ENCODE peak calls at places on chromosomes 7 and 10, in six cellular contexts. O is IMR-90, Q is gastrocnemius medialis, K is A549, T is GM12891, V is testis. Y is an unnamed sample.
A peak's percentile ranks its signal among the peaks of the same experiment; 100 is the strongest.

GRCh38 chr7:47581442-47581820 is 480 bp downstream of the TNS3 start:
- DNase-seq in O (no peak), K (no peak), V (peak; percentile 43), Q (no peak), T (no peak), Y (no peak)

GRCh38 chr10:2839081-2839725 is 228.1 kb upstream of the PFKP start:
- DNase-seq in K (peak; percentile 49), O (peak; percentile 6), T (no peak), Q (no peak), V (peak; percentile 55), Y (peak; percentile 42)

GRCh38 chr7:27161721-27162547 is 3.4 kb downstream of the HOXA9 start:
- DNase-seq in Q (no peak), V (no peak), T (no peak), K (no peak), O (no peak), Y (no peak)

GRCh38 chr7:78530351-78530750 is 731.8 kb downstream of the PHTF2 start:
- DNase-seq in T (no peak), V (no peak), K (peak; percentile 5), Q (no peak), O (peak; percentile 83), Y (no peak)

GRCh38 chr7:136272934-136273333 is 295.8 kb upstream of the MTPN start:
- DNase-seq in Q (no peak), O (no peak), K (no peak), T (no peak), V (no peak), Y (no peak)

GRCh38 chr10:63169063-63169462 is 35.9 kb downstream of the NRBF2 start:
- DNase-seq in Q (no peak), O (no peak), V (no peak), K (no peak), T (no peak), Y (no peak)

GRCh38 chr10:100114460-100114859 is 32.8 kb upstream of the CPN1 start:
- DNase-seq in T (no peak), Q (no peak), K (no peak), O (no peak), V (no peak), Y (no peak)

GRCh38 chr7:27835408-27835807 is 95.4 kb downstream of the TAX1BP1 start:
- DNase-seq in O (peak; percentile 26), K (no peak), V (peak; percentile 69), Q (no peak), T (no peak), Y (no peak)

GRCh38 chr7:95824586-95824985 is 52.2 kb downstream of the DYNC1I1 start:
- DNase-seq in O (no peak), V (no peak), K (no peak), T (no peak), Q (no peak), Y (no peak)

GRCh38 chr10:56091872-56092271 is 269.2 kb downstream of the ZWINT start:
- DNase-seq in O (no peak), K (no peak), T (no peak), V (no peak), Q (no peak), Y (no peak)

DNA sequence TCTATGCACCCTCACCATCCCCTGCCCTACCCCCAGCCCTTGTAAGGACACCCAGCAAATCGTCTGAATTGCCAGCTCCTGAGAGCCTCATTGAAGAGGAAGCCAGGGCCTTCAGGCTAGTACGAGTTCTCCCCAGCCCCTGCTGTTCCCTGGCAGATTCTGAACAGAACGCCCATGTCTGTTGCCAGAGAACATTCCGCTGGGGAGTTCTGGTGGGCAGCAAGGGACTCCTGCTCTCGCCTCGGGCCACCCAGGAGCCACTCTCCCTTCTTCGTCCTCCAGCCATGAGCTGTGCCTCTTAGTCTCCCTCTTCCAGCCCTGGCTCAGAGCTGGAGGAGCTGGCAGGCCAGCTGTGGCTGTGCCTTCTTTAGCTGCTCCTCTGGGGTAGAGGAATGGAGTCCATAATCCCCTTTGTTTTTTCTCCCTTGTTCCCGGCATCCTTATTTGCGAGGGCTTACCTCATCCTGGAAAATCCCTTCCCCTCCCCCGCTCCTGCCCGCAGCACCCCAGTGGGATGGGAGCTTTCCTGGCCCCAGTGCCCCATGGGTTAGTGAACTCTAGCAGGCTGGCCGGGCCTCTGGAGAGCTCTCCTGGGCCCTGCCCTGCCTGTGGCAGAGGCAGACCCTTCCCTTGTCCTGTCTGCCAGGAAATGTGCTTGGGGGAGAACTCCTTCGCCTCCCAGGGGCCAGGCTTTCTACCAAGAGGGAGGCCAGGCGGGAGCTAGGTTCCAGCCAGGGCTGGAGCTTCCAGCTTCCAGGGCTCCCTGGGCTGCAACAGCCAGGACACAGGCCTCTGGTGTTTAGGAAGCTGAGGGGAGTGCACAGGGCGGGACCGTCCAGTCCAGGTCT is 16.6 kb upstream of the TRIM8 start:
- DNase-seq in Q (no peak), V (no peak), T (no peak), K (peak; percentile 37), O (peak; percentile 78), Y (no peak)
- TF ChIP-seq POLR2A in Q (no peak), V (no peak), T (no peak), K (no peak), O (peak; percentile 41), Y (no peak)

GRCh38 chr7:76357379-76358052 is 1.3 kb downstream of the YWHAG start:
- DNase-seq in O (no peak), Q (no peak), T (no peak), V (no peak), K (no peak), Y (peak; percentile 72)

GRCh38 chr7:76358053-76358477 is 726 bp downstream of the YWHAG start:
- DNase-seq in O (peak; percentile 20), Q (peak; percentile 58), T (no peak), V (peak; percentile 80), K (peak; percentile 44), Y (peak; percentile 69)

GRCh38 chr7:76358478-76359110 is at the start of gene YWHAG:
- DNase-seq in Q (peak; percentile 85), O (peak; percentile 85), K (peak; percentile 93), T (peak; percentile 73), V (peak; percentile 94), Y (peak; percentile 98)

GRCh38 chr7:76356823-76357222 is 2.0 kb downstream of the YWHAG start:
- DNase-seq in T (no peak), Q (no peak), V (no peak), O (peak; percentile 61), K (peak; percentile 66), Y (peak; percentile 54)

DNA sequence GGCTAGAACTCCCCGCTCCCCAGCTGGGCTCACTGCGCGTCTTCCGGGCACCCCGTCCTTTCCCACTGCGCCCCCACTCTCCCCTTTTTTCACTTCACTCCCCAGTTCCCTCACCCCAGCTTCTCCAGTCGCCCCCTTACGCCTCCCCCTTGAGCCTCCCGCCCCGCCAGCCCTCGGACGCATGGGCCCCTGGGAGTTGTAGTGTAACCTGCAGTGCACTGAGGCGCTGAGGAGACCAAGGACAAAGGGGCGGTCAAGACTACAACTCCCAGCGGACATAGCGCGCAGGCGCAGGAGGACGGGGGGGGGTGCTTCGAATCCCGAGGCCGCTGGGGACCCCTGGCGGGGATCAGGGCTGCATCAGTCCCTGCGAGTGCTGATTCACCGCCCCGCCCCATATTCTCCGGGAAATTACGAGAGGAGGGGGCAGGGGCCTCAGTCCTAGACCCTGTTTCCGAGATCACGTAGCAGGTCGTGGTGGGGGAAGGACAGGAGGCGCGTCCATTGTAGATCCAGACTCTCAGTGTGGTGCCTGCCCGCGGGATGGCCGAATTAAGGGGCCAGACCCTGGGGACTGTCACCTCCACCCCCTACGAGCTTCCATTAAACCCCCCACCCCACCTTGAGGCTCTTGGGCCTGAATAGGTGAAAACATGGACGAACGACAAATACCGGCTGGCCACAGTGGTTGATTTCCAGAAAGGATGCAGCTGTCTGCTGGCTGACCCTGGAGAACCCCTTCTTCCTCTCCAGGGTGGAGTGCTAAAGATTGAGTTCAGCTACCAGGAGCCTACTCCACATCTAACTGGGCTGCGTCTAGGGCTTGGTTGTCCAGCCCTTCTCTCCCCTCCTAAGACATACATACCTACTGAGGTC is 558 bp upstream of the YWHAG start:
- DNase-seq in O (peak; percentile 99), K (peak; percentile 99), V (peak; percentile 99), Q (peak; percentile 98), T (peak; percentile 83), Y (peak; percentile 98)
- TF ChIP-seq POLR2A in O (peak; percentile 39), K (peak; percentile 26), V (no peak), Q (no peak), T (no peak), Y (no peak)

GRCh38 chr7:65371468-65371867 is 2.2 kb upstream of the ZNF92 start:
- DNase-seq in Q (no peak), K (no peak), V (no peak), T (no peak), O (no peak), Y (no peak)

GRCh38 chr7:65369843-65370242 is 3.8 kb upstream of the ZNF92 start:
- DNase-seq in Q (no peak), T (no peak), V (no peak), O (no peak), K (no peak), Y (no peak)

GRCh38 chr7:65379318-65379717 is 5.7 kb downstream of the ZNF92 start:
- DNase-seq in V (no peak), Q (no peak), O (peak; percentile 29), T (no peak), K (no peak), Y (no peak)

DNA sequence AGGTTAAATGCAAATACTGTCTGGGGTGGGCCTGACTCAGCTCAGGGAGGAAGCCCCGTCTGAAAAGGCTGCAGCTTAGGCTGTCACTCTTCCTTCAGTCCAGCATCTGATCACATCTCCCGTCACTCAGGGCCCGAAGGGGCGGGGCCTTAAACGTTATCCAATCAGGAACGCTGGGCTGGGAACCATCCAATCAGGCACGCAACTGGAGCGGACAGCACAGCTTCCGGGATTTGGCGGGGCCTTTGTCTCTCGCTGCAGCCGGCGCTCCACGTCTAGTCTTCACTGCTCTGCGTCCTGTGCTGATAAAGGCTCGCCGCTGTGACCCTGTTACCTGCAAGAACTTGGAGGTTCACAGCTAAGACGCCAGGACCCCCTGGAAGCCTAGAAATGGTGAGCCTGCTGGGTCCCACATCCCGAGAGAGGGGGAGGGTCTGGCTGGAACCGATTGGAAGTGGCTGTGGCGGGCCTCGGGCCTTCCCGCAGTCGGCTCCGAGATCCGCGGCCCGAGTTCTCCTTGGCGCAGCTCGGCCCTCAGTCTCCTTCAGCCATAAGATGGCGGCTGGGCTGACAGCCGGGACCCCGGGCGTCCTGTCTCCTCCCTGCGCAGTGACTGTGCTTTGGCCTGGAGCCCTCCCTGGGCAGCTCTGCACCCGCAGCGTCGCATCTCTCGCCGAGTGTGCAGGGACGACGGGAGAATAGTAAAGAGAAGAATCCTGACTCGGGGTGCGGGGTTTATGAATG is at the start of gene ZNF92:
- DNase-seq in K (peak; percentile 97), V (peak; percentile 99), Q (peak; percentile 95), O (peak; percentile 93), T (peak; percentile 78), Y (peak; percentile 98)
- TF ChIP-seq POLR2A in K (peak; percentile 93), V (peak; percentile 93), Q (peak; percentile 69), O (peak; percentile 89), T (peak; percentile 98), Y (peak; percentile 95)

DNA sequence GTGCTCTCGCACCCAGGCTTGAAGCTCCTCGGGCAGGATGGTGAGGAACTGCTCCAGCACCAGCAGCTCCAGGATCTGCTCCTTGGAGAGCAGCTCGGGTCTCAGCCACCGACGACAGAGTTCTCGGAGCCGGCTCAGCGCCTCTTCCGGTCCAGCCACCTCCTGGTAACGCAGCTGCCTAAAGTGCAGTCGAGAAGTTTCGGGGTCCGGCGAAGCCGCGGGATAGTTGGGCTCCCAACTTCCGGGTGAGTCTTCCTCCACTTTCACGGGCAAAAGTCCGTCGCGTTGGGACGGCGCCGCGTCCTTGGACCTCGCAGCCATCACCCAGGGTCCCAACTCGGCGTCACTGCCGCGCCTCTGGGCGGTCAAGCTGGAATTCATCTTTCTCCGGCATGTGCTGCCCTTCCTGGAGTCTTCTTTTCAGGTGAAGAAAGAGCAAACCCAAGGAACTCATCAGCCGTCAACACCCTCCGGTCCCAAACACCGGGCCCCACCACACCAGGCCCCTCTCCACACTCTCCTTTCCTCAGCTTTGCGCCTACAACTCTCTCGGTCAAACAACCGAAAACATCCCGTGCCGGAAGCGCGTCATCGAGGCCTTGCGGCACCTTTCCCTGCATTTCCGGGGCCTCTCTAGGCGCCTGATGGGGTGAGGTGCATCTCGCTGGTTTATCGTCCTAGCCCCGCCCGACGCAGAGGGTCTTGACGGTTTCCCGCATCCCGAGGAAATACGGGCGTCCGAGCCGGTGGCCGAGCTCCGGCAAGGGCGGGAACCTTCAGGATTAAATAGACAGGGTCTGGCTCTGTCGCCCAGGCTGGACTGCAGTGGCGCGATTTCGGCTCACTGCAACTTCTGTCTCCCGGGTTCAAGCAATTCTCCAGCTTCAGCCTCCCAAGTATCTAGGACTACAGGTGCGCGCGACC is at the start of gene ZNF394:
- DNase-seq in Q (peak; percentile 87), O (peak; percentile 93), K (peak; percentile 95), V (peak; percentile 97), T (peak; percentile 80), Y (peak; percentile 96)
- TF ChIP-seq POLR2A in Q (peak; percentile 75), O (peak; percentile 95), K (peak; percentile 55), V (no peak), T (peak; percentile 95), Y (peak; percentile 97)

Y was measured in erythroblast.